ENCODE peak calls at places on chromosomes 1 and 21, in nine cellular contexts. One of them, this sample, is unnamed.

GRCh38 chr21:46220275-46220810 is 8.2 kb downstream of the LSS start:
- DNase-seq in BE2C: no peak
- DNase-seq in fibroblast of lung: no peak
- DNase-seq in heart left ventricle: no peak
- DNase-seq in psoas muscle: no peak
- DNase-seq in stomach: no peak
- DNase-seq in adipocyte: no peak
- DNase-seq in fibroblast of the aortic adventitia: no peak
- DNase-seq in suprapubic skin: peak
- DNase-seq in this sample: no peak

GRCh38 chr1:16386454-16387113 is 19.5 kb downstream of the SZRD1 start:
- DNase-seq in BE2C: no peak
- DNase-seq in fibroblast of lung: peak
- DNase-seq in heart left ventricle: no peak
- DNase-seq in psoas muscle: peak
- DNase-seq in stomach: no peak
- DNase-seq in adipocyte: peak
- DNase-seq in fibroblast of the aortic adventitia: peak
- DNase-seq in suprapubic skin: no peak
- DNase-seq in this sample: peak

GRCh38 chr1:41611068-41611931 is 126.8 kb upstream of the EDN2 start:
- DNase-seq in BE2C: no peak
- DNase-seq in fibroblast of lung: no peak
- DNase-seq in heart left ventricle: no peak
- DNase-seq in psoas muscle: no peak
- DNase-seq in stomach: no peak
- DNase-seq in adipocyte: no peak
- DNase-seq in fibroblast of the aortic adventitia: no peak
- DNase-seq in suprapubic skin: no peak
- DNase-seq in this sample: no peak

GRCh38 chr21:34881894-34882371 is 167.2 kb downstream of the RUNX1 start:
- DNase-seq in BE2C: no peak
- DNase-seq in fibroblast of lung: peak
- DNase-seq in heart left ventricle: no peak
- DNase-seq in psoas muscle: no peak
- DNase-seq in stomach: no peak
- DNase-seq in adipocyte: peak
- DNase-seq in fibroblast of the aortic adventitia: peak
- DNase-seq in suprapubic skin: no peak
- DNase-seq in this sample: peak

GRCh38 chr1:48025076-48025475 is 27.9 kb upstream of the TRABD2B start:
- DNase-seq in BE2C: no peak
- DNase-seq in fibroblast of lung: no peak
- DNase-seq in heart left ventricle: no peak
- DNase-seq in psoas muscle: no peak
- DNase-seq in stomach: no peak
- DNase-seq in adipocyte: no peak
- DNase-seq in fibroblast of the aortic adventitia: no peak
- DNase-seq in suprapubic skin: peak
- DNase-seq in this sample: no peak

GRCh38 chr1:107787299-107787698 is 177.7 kb downstream of the VAV3 start:
- DNase-seq in BE2C: no peak
- DNase-seq in fibroblast of lung: no peak
- DNase-seq in heart left ventricle: no peak
- DNase-seq in psoas muscle: no peak
- DNase-seq in stomach: no peak
- DNase-seq in adipocyte: no peak
- DNase-seq in fibroblast of the aortic adventitia: no peak
- DNase-seq in suprapubic skin: no peak
- DNase-seq in this sample: no peak

GRCh38 chr1:180221461-180221860 is 8.6 kb upstream of the LHX4 start:
- DNase-seq in BE2C: no peak
- DNase-seq in fibroblast of lung: peak
- DNase-seq in heart left ventricle: no peak
- DNase-seq in psoas muscle: no peak
- DNase-seq in stomach: no peak
- DNase-seq in adipocyte: no peak
- DNase-seq in fibroblast of the aortic adventitia: no peak
- DNase-seq in suprapubic skin: no peak
- DNase-seq in this sample: no peak

GRCh38 chr1:155175281-155175926 is 1.8 kb downstream of the TRIM46 start:
- DNase-seq in BE2C: peak
- DNase-seq in fibroblast of lung: no peak
- DNase-seq in heart left ventricle: no peak
- DNase-seq in psoas muscle: no peak
- DNase-seq in stomach: peak
- DNase-seq in adipocyte: no peak
- DNase-seq in fibroblast of the aortic adventitia: no peak
- DNase-seq in suprapubic skin: peak
- DNase-seq in this sample: peak

GRCh38 chr1:226547754-226548191 is 791 bp upstream of the STUM start:
- DNase-seq in BE2C: peak
- DNase-seq in fibroblast of lung: peak
- DNase-seq in heart left ventricle: peak
- DNase-seq in psoas muscle: peak
- DNase-seq in stomach: peak
- DNase-seq in adipocyte: peak
- DNase-seq in fibroblast of the aortic adventitia: peak
- DNase-seq in suprapubic skin: peak
- DNase-seq in this sample: peak

GRCh38 chr1:107877092-107877491 is 87.9 kb downstream of the VAV3 start:
- DNase-seq in BE2C: no peak
- DNase-seq in fibroblast of lung: peak
- DNase-seq in heart left ventricle: no peak
- DNase-seq in psoas muscle: no peak
- DNase-seq in stomach: no peak
- DNase-seq in adipocyte: peak
- DNase-seq in fibroblast of the aortic adventitia: peak
- DNase-seq in suprapubic skin: no peak
- DNase-seq in this sample: no peak

GRCh38 chr1:193355179-193355578 is 168.8 kb upstream of the B3GALT2 start:
- DNase-seq in BE2C: no peak
- DNase-seq in fibroblast of lung: no peak
- DNase-seq in heart left ventricle: no peak
- DNase-seq in psoas muscle: no peak
- DNase-seq in stomach: no peak
- DNase-seq in adipocyte: peak
- DNase-seq in fibroblast of the aortic adventitia: peak
- DNase-seq in suprapubic skin: no peak
- DNase-seq in this sample: no peak

GRCh38 chr1:179816196-179816960 is 61.2 kb downstream of the TOR1AIP2 start:
- DNase-seq in BE2C: no peak
- DNase-seq in fibroblast of lung: peak
- DNase-seq in heart left ventricle: peak
- DNase-seq in psoas muscle: peak
- DNase-seq in stomach: no peak
- DNase-seq in adipocyte: no peak
- DNase-seq in fibroblast of the aortic adventitia: peak
- DNase-seq in suprapubic skin: no peak
- DNase-seq in this sample: no peak

GRCh38 chr1:94017155-94017829 is 103.7 kb downstream of the ABCA4 start:
- DNase-seq in BE2C: no peak
- DNase-seq in fibroblast of lung: no peak
- DNase-seq in heart left ventricle: no peak
- DNase-seq in psoas muscle: no peak
- DNase-seq in stomach: no peak
- DNase-seq in adipocyte: no peak
- DNase-seq in fibroblast of the aortic adventitia: no peak
- DNase-seq in suprapubic skin: no peak
- DNase-seq in this sample: no peak

GRCh38 chr1:174230399-174230798 is 71.1 kb downstream of the RABGAP1L start:
- DNase-seq in BE2C: no peak
- DNase-seq in fibroblast of lung: no peak
- DNase-seq in heart left ventricle: no peak
- DNase-seq in psoas muscle: no peak
- DNase-seq in stomach: no peak
- DNase-seq in adipocyte: no peak
- DNase-seq in fibroblast of the aortic adventitia: peak
- DNase-seq in suprapubic skin: no peak
- DNase-seq in this sample: no peak

GRCh38 chr1:147080671-147081394 is 91.4 kb downstream of the PRKAB2 start:
- DNase-seq in BE2C: no peak
- DNase-seq in fibroblast of lung: no peak
- DNase-seq in heart left ventricle: no peak
- DNase-seq in psoas muscle: no peak
- DNase-seq in stomach: no peak
- DNase-seq in adipocyte: no peak
- DNase-seq in fibroblast of the aortic adventitia: no peak
- DNase-seq in suprapubic skin: no peak
- DNase-seq in this sample: no peak

GRCh38 chr1:147086129-147086528 is 86.1 kb downstream of the PRKAB2 start:
- DNase-seq in BE2C: no peak
- DNase-seq in fibroblast of lung: no peak
- DNase-seq in heart left ventricle: no peak
- DNase-seq in psoas muscle: no peak
- DNase-seq in stomach: no peak
- DNase-seq in adipocyte: no peak
- DNase-seq in fibroblast of the aortic adventitia: no peak
- DNase-seq in suprapubic skin: no peak
- DNase-seq in this sample: no peak

GRCh38 chr1:147080013-147080661 is 92.1 kb downstream of the PRKAB2 start:
- DNase-seq in BE2C: no peak
- DNase-seq in fibroblast of lung: no peak
- DNase-seq in heart left ventricle: no peak
- DNase-seq in psoas muscle: no peak
- DNase-seq in stomach: no peak
- DNase-seq in adipocyte: peak
- DNase-seq in fibroblast of the aortic adventitia: no peak
- DNase-seq in suprapubic skin: no peak
- DNase-seq in this sample: no peak

GRCh38 chr1:147083919-147084272 is 88.4 kb downstream of the PRKAB2 start:
- DNase-seq in BE2C: no peak
- DNase-seq in fibroblast of lung: no peak
- DNase-seq in heart left ventricle: no peak
- DNase-seq in psoas muscle: no peak
- DNase-seq in stomach: no peak
- DNase-seq in adipocyte: no peak
- DNase-seq in fibroblast of the aortic adventitia: no peak
- DNase-seq in suprapubic skin: no peak
- DNase-seq in this sample: no peak

DNA sequence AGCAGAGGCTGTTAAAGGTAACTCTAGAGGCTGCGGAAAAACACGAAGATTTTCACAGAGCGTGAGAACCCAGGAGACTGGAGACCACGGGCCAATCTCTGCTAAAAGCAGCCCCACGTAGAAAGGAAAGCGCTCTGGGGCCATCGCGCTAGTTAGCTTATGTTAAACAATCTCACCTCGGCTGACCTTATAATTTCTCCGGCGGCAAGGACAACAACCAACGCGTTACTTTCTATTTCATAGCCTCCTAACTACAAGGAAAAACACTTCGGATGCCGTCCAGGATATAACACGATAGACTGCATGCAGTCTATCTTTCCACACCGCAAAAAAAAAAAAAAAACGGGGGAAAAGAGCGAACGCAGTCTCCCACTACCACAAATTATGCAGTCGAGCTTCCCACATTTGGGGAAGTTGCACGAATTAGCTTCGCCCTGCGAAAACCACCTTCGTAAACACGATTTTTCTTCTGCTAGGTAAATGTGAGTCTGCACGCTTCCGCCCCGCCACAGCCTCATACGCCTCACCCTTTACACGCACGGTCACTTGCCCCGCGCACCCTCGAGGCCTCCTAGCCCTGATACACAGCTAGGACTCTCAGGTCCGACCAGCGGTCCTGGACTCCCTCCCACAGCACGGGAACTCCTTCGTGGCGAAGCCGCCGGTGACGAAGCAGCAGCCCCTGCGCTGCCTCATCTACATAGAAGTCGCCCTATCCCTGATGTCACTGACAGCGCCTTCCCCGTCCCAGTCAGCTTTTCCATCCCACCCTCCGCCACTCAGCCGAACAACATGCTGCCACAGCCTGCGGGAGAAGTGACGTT is 87.8 kb downstream of the PRKAB2 start:
- DNase-seq in BE2C: peak
- DNase-seq in fibroblast of lung: peak
- DNase-seq in heart left ventricle: peak
- DNase-seq in psoas muscle: peak
- DNase-seq in stomach: peak
- DNase-seq in adipocyte: peak
- DNase-seq in fibroblast of the aortic adventitia: peak
- DNase-seq in suprapubic skin: no peak
- DNase-seq in this sample: peak
- H3K4me3 ChIP-seq in BE2C: peak
- H3K4me3 ChIP-seq in fibroblast of lung: peak
- H3K4me3 ChIP-seq in heart left ventricle: peak
- H3K4me3 ChIP-seq in psoas muscle: peak
- H3K4me3 ChIP-seq in stomach: peak
- H3K4me3 ChIP-seq in adipocyte: peak
- H3K4me3 ChIP-seq in fibroblast of the aortic adventitia: peak
- H3K4me3 ChIP-seq in suprapubic skin: peak
- H3K4me3 ChIP-seq in this sample: peak

GRCh38 chr21:32951041-32951440 is 74.7 kb upstream of the OLIG2 start:
- DNase-seq in BE2C: no peak
- DNase-seq in fibroblast of lung: no peak
- DNase-seq in heart left ventricle: no peak
- DNase-seq in psoas muscle: no peak
- DNase-seq in stomach: no peak
- DNase-seq in adipocyte: no peak
- DNase-seq in fibroblast of the aortic adventitia: no peak
- DNase-seq in suprapubic skin: no peak
- DNase-seq in this sample: no peak
- H3K4me3 ChIP-seq in BE2C: no peak
- H3K4me3 ChIP-seq in fibroblast of lung: no peak
- H3K4me3 ChIP-seq in heart left ventricle: no peak
- H3K4me3 ChIP-seq in psoas muscle: no peak
- H3K4me3 ChIP-seq in stomach: no peak
- H3K4me3 ChIP-seq in adipocyte: no peak
- H3K4me3 ChIP-seq in fibroblast of the aortic adventitia: no peak
- H3K4me3 ChIP-seq in suprapubic skin: no peak
- H3K4me3 ChIP-seq in this sample: no peak

DNA sequence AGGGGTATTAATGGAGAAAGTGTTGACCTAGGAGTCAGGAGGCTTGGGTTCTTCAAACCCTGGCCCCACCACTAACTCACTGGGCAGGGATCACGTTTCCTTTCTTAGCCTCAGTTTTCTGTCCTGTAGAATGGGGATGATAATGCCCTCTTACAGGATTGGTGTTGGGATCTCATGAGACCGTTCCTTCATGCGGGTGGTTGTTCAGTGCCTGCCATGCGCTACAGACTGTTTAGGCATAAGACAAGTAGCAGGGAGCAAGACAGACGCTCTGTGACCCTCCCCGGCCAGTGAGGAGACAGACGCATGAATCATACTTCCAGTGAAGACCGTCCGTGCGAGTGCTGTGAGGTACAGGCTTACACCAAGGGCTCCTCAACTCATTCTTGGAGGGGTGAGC is 81.7 kb downstream of the MAN1C1 start:
- DNase-seq in BE2C: no peak
- DNase-seq in fibroblast of lung: peak
- DNase-seq in heart left ventricle: no peak
- DNase-seq in psoas muscle: no peak
- DNase-seq in stomach: no peak
- DNase-seq in adipocyte: no peak
- DNase-seq in fibroblast of the aortic adventitia: no peak
- DNase-seq in suprapubic skin: no peak
- DNase-seq in this sample: no peak
- H3K4me3 ChIP-seq in BE2C: no peak
- H3K4me3 ChIP-seq in fibroblast of lung: no peak
- H3K4me3 ChIP-seq in heart left ventricle: no peak
- H3K4me3 ChIP-seq in psoas muscle: no peak
- H3K4me3 ChIP-seq in stomach: no peak
- H3K4me3 ChIP-seq in adipocyte: no peak
- H3K4me3 ChIP-seq in fibroblast of the aortic adventitia: no peak
- H3K4me3 ChIP-seq in suprapubic skin: no peak
- H3K4me3 ChIP-seq in this sample: no peak

GRCh38 chr21:37557261-37557950 is 190.8 kb downstream of the DYRK1A start:
- DNase-seq in BE2C: no peak
- DNase-seq in fibroblast of lung: no peak
- DNase-seq in heart left ventricle: no peak
- DNase-seq in psoas muscle: no peak
- DNase-seq in stomach: no peak
- DNase-seq in adipocyte: no peak
- DNase-seq in fibroblast of the aortic adventitia: no peak
- DNase-seq in suprapubic skin: no peak
- DNase-seq in this sample: no peak
- H3K4me3 ChIP-seq in BE2C: no peak
- H3K4me3 ChIP-seq in fibroblast of lung: no peak
- H3K4me3 ChIP-seq in heart left ventricle: no peak
- H3K4me3 ChIP-seq in psoas muscle: no peak
- H3K4me3 ChIP-seq in stomach: no peak
- H3K4me3 ChIP-seq in adipocyte: no peak
- H3K4me3 ChIP-seq in fibroblast of the aortic adventitia: no peak
- H3K4me3 ChIP-seq in suprapubic skin: no peak
- H3K4me3 ChIP-seq in this sample: no peak